ENCODE peak calls at places on chromosomes 13 and 19, in ten cellular contexts. U is keratinocyte, C is mammary epithelial cell, T is sigmoid colon, L is fibroblast of lung, E is ovary, I is GM12878, S is thoracic aorta, K is psoas muscle, A is mucosa of descending colon. G is an unnamed sample.
A peak's percentile ranks its signal among the peaks of the same experiment; 100 is the strongest.

GRCh38 chr13:45269204-45269603 is 68.4 kb upstream of the KCTD4 start:
- DNase-seq in U (no peak), C (peak; percentile 34), T (no peak), L (peak; percentile 23), E (no peak), I (no peak), S (no peak), K (no peak), A (no peak), G (no peak)

GRCh38 chr13:110055089-110055488 is 251.9 kb downstream of the COL4A1 start:
- DNase-seq in U (no peak), C (peak; percentile 81), T (no peak), L (no peak), E (no peak), I (no peak), S (no peak), K (no peak), A (no peak), G (no peak)

GRCh38 chr19:41427647-41428480 is 690 bp upstream of the B3GNT8 start:
- DNase-seq in U (no peak), C (no peak), T (no peak), L (peak; percentile 27), E (peak; percentile 55), I (no peak), S (no peak), K (peak; percentile 41), A (peak; percentile 68), G (no peak)

GRCh38 chr19:12995596-12996541 is 594 bp downstream of the NFIX start:
- DNase-seq in U (no peak), C (peak; percentile 47), T (no peak), L (peak; percentile 36), E (peak; percentile 75), I (no peak), S (no peak), K (no peak), A (no peak), G (no peak)

GRCh38 chr13:45521292-45521691 is 56.6 kb downstream of the COG3 start:
- DNase-seq in U (no peak), C (peak; percentile 46), T (no peak), L (peak; percentile 60), E (no peak), I (no peak), S (no peak), K (no peak), A (no peak), G (no peak)

GRCh38 chr19:49497047-49497789 is 984 bp downstream of the RPS11 start:
- DNase-seq in U (no peak), C (peak; percentile 52), T (peak; percentile 81), L (peak; percentile 65), E (peak; percentile 61), I (no peak), S (no peak), K (peak; percentile 61), A (peak; percentile 89), G (no peak)

GRCh38 chr13:96248103-96248502 is 158.2 kb downstream of the HS6ST3 start:
- DNase-seq in U (no peak), C (no peak), T (no peak), L (no peak), E (no peak), I (no peak), S (no peak), K (no peak), A (no peak), G (no peak)

GRCh38 chr13:110006304-110006703 is 219.9 kb upstream of the IRS2 start:
- DNase-seq in U (peak; percentile 46), C (peak; percentile 93), T (no peak), L (no peak), E (no peak), I (no peak), S (no peak), K (peak; percentile 27), A (no peak), G (peak; percentile 52)

GRCh38 chr13:54185101-54185500 is 1156.5 kb downstream of the OLFM4 start:
- DNase-seq in U (no peak), C (no peak), T (no peak), L (no peak), E (no peak), I (no peak), S (no peak), K (no peak), A (no peak), G (no peak)

GRCh38 chr13:54184576-54184975 is 1156.0 kb downstream of the OLFM4 start:
- DNase-seq in U (no peak), C (no peak), T (no peak), L (no peak), E (no peak), I (no peak), S (no peak), K (no peak), A (no peak), G (no peak)

GRCh38 chr13:54183728-54184127 is 1155.1 kb downstream of the OLFM4 start:
- DNase-seq in U (no peak), C (no peak), T (no peak), L (no peak), E (no peak), I (no peak), S (no peak), K (no peak), A (no peak), G (no peak)

GRCh38 chr13:54187461-54187860 is 1158.8 kb downstream of the OLFM4 start:
- DNase-seq in U (no peak), C (no peak), T (no peak), L (no peak), E (no peak), I (no peak), S (no peak), K (no peak), A (no peak), G (no peak)

DNA sequence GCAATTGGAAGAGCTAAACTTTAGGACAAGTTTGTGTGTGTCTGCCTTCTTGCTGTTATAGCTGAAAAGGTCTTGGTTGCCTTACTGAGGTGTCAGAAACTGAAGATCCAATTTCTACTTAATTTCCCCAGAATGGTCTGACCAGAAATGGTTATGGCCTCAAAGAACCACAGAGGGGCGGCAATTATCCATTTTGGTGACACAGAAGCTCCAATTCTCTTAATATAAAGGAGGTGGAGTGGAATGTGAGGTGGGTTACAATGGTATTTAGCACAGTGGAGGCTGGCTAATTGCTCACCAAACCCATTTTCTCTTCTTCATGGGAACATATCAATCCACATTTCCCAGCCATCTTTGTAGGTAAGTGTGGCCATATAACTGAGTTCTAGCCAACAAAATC is 1157.2 kb downstream of the OLFM4 start:
- DNase-seq in U (no peak), C (no peak), T (no peak), L (no peak), E (no peak), I (no peak), S (no peak), K (no peak), A (no peak), G (no peak)
- TF ChIP-seq CTCF in U (peak; percentile 42), C (peak; percentile 45), T (no peak), L (no peak), E (no peak), I (no peak), S (no peak), K (no peak), A (no peak), G (no peak)

DNA sequence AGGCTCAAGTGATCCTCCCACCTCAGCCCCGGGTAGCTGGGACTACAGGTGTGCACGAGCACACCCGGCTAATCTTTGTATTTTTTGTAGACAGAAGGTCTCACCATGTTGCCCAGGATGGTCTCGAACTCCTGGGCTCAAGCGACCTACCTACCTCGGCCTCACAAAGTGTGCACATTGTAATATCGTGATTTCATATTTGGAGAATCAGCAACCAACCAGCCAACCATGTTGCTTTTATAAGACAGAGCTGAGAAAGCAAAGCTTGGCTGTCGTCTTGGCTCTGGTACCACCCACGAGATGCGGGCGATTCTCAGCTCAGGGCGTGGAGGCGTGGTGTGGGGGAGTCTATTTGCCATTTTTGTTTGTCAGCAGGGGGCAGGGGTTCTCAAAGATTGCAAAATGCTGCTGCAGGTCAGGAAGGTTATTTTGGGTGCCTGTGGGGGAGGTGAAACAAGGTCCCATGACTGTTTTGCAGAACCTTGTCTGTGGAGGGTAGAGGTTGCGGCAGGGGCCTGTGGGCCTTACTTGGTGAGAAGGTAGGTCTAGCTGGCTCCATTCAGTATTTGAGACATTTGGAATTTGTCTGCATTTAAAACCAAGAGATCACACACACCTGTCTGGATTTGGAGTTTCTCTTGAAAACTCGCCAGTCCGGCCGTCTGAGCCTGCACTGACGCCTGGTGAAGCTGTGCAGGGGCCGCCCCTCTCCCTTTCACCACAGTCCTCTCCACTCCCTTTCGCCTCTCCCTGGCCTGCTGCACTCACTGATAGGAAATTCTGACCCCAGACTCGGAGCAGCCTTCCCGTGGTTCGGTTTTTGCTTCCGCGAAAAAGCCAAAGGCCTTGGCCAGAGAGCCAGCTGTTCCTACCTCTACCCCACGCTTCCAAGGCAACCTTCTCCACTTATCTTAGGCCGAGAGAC is 15.4 kb downstream of the TNFAIP8L1 start:
- DNase-seq in U (no peak), C (no peak), T (no peak), L (no peak), E (no peak), I (no peak), S (no peak), K (no peak), A (no peak), G (no peak)
- H3K36me3 ChIP-seq in U (peaks cover 40% of the 10 kb centered on the region), C (peaks cover 11% of the 10 kb centered on the region), T (peaks cover 34% of the 10 kb centered on the region), L (peaks cover 21% of the 10 kb centered on the region), E (peaks cover 2% of the 10 kb centered on the region), I (peaks cover 8% of the 10 kb centered on the region), S (peaks cover 25% of the 10 kb centered on the region), K (no peaks in the 10 kb centered on the region), A (no peaks in the 10 kb centered on the region), G (peaks cover 5% of the 10 kb centered on the region)

GRCh38 chr19:10749435-10750384 is 31.8 kb downstream of the DNM2 start:
- DNase-seq in U (no peak), C (no peak), T (no peak), L (no peak), E (no peak), I (no peak), S (no peak), K (no peak), A (peak; percentile 89), G (no peak)

GRCh38 chr19:10753305-10753704 is 35.4 kb downstream of the DNM2 start:
- DNase-seq in U (no peak), C (no peak), T (no peak), L (no peak), E (no peak), I (no peak), S (no peak), K (no peak), A (no peak), G (no peak)

GRCh38 chr19:10752913-10753285 is 35.0 kb downstream of the DNM2 start:
- DNase-seq in U (no peak), C (no peak), T (no peak), L (no peak), E (no peak), I (no peak), S (no peak), K (no peak), A (no peak), G (no peak)

GRCh38 chr19:10752237-10752912 is 34.5 kb downstream of the DNM2 start:
- DNase-seq in U (no peak), C (no peak), T (no peak), L (no peak), E (no peak), I (no peak), S (no peak), K (no peak), A (no peak), G (no peak)

GRCh38 chr19:10751109-10751972 is 33.5 kb downstream of the DNM2 start:
- DNase-seq in U (no peak), C (no peak), T (no peak), L (no peak), E (no peak), I (no peak), S (no peak), K (no peak), A (peak; percentile 70), G (no peak)
- TF ChIP-seq CTCF in U (peak; percentile 18), C (no peak), T (no peak), L (no peak), E (no peak), I (no peak), S (no peak), K (no peak), A (no peak), G (no peak)

GRCh38 chr13:112562786-112563383 is 25.1 kb downstream of the TUBGCP3 start:
- DNase-seq in U (no peak), C (no peak), T (no peak), L (no peak), E (no peak), I (no peak), S (no peak), K (no peak), A (no peak), G (no peak)
- H3K36me3 ChIP-seq in U (peaks cover 6% of the 10 kb centered on the region), C (peaks cover 2% of the 10 kb centered on the region), T (peaks cover 11% of the 10 kb centered on the region), L (peaks cover 6% of the 10 kb centered on the region), E (no peaks in the 10 kb centered on the region), I (peaks cover 21% of the 10 kb centered on the region), S (peaks cover 15% of the 10 kb centered on the region), K (no peaks in the 10 kb centered on the region), A (no peaks in the 10 kb centered on the region), G (no peaks in the 10 kb centered on the region)

G was measured in kidney epithelial cell.